ENCODE peak calls at places on chromosomes 13 and 19, in six cellular contexts. X is H9; S is right atrium auricular region; E is cardiac muscle cell; N is activated CD4-positive, alpha-beta T cell treated with anti-CD3 and anti-CD28 coated beads, Interleukin-2, amount 50 U/mL, for 1 hour; B is cardiac fibroblast. I is an unnamed sample.

GRCh38 chr13:33280550-33280905 is 5.0 kb downstream of the STARD13 start:
- DNase-seq in B (no peak), X (no peak), S (no peak), E (no peak), N (no peak), I (no peak)

GRCh38 chr19:3358919-3359849 is 7.2 kb upstream of the NFIC start:
- DNase-seq in X (no peak), N (peak; percentile 67), S (no peak), B (no peak), E (peak; percentile 72), I (no peak)

GRCh38 chr13:41782086-41782485 is 178.8 kb downstream of the VWA8 start:
- DNase-seq in S (no peak), E (no peak), B (no peak), X (no peak), N (no peak), I (no peak)

GRCh38 chr13:33224686-33225085 is 60.9 kb downstream of the STARD13 start:
- DNase-seq in X (no peak), S (no peak), B (peak; percentile 73), N (no peak), E (peak; percentile 53), I (no peak)

GRCh38 chr13:76216729-76217128 is 580.6 kb downstream of the LMO7 start:
- DNase-seq in X (no peak), E (no peak), S (no peak), B (no peak), N (no peak), I (no peak)

GRCh38 chr13:108193806-108194205 is 21.5 kb downstream of the LIG4 start:
- DNase-seq in S (no peak), X (no peak), B (no peak), N (no peak), E (no peak), I (no peak)

GRCh38 chr13:41130356-41130755 is 2.2 kb downstream of the KBTBD6 start:
- DNase-seq in N (no peak), E (no peak), X (no peak), B (peak; percentile 33), S (no peak), I (no peak)

GRCh38 chr19:13846533-13847032 is 30.4 kb upstream of the NANOS3 start:
- DNase-seq in N (peak; percentile 98), E (peak; percentile 95), B (peak; percentile 89), X (peak; percentile 95), S (peak; percentile 95), I (no peak)

GRCh38 chr13:49791753-49792549 is 531 bp downstream of the KPNA3 start:
- DNase-seq in X (peak; percentile 49), N (peak; percentile 40), E (peak; percentile 53), B (peak; percentile 43), S (no peak), I (no peak)

GRCh38 chr19:8393192-8393870 is 3.2 kb downstream of the RAB11B start:
- DNase-seq in X (no peak), N (no peak), E (no peak), B (no peak), S (no peak), I (no peak)